ENCODE peak calls at places on chromosomes 12 and 14, in seven cellular contexts. U is AML-193, M is hippocampal formation, K is BE2C, Y is WTC11, D is anterior cingulate cortex, C is A549. B is an unnamed sample.

GRCh38 chr14:22185191-22185590 is 403.8 kb downstream of the DAD1 start:
- DNase-seq in M (no peak), K (no peak), D (no peak), U (no peak), Y (no peak), C (no peak), B (no peak)

GRCh38 chr14:68598621-68599447 is 194.0 kb downstream of the ZFP36L1 start:
- DNase-seq in D (peak; percentile 48), Y (no peak), M (peak; percentile 14), U (peak; percentile 68), K (no peak), C (peak; percentile 95), B (peak; percentile 52)

GRCh38 chr12:123667771-123668170 is 3.1 kb upstream of the TCTN2 start:
- DNase-seq in D (no peak), U (no peak), K (no peak), C (no peak), M (no peak), Y (no peak), B (no peak)

GRCh38 chr14:99728231-99728920 is 44.3 kb downstream of the CYP46A1 start:
- DNase-seq in M (no peak), K (no peak), D (no peak), U (no peak), Y (peak; percentile 8), C (no peak), B (no peak)

GRCh38 chr12:129558036-129558435 is 345.8 kb downstream of the TMEM132D start:
- DNase-seq in C (no peak), Y (no peak), D (no peak), K (no peak), M (no peak), U (no peak), B (no peak)

GRCh38 chr14:35883677-35884293 is 57.6 kb downstream of the BRMS1L start:
- DNase-seq in U (peak; percentile 45), Y (no peak), M (peak; percentile 18), C (peak; percentile 43), D (peak; percentile 16), K (peak; percentile 25), B (no peak)

GRCh38 chr14:101809671-101810514 is 48.4 kb downstream of the PPP2R5C start:
- DNase-seq in M (peak; percentile 73), Y (peak; percentile 76), U (peak; percentile 96), C (peak; percentile 96), K (peak; percentile 88), D (peak; percentile 89), B (peak; percentile 88)

GRCh38 chr14:22865424-22866215 is 5.9 kb upstream of the LRP10 start:
- DNase-seq in U (no peak), K (no peak), M (no peak), D (no peak), C (no peak), Y (peak; percentile 84), B (no peak)

GRCh38 chr12:47750229-47750798 is 8.4 kb downstream of the RAPGEF3 start:
- DNase-seq in Y (no peak), D (no peak), U (peak; percentile 19), C (no peak), K (no peak), M (no peak), B (no peak)

GRCh38 chr12:12087693-12088034 is 16.9 kb downstream of the BCL2L14 start:
- DNase-seq in K (no peak), M (no peak), Y (no peak), D (no peak), C (no peak), U (no peak), B (no peak)

GRCh38 chr14:24260026-24260779 is 2.8 kb downstream of the TGM1 start:
- DNase-seq in Y (no peak), U (no peak), D (no peak), M (no peak), K (no peak), C (no peak), B (no peak)

GRCh38 chr12:123363743-123364531 is 710 bp downstream of the SBNO1 start:
- DNase-seq in D (peak; percentile 5), U (no peak), M (no peak), K (peak; percentile 21), C (peak; percentile 52), Y (peak; percentile 22), B (no peak)

GRCh38 chr12:93137656-93138612 is 208.8 kb upstream of the EEA1 start:
- DNase-seq in Y (no peak), C (peak; percentile 60), U (no peak), D (no peak), K (peak; percentile 29), M (no peak), B (no peak)

GRCh38 chr12:51246254-51246853 is 7.7 kb downstream of the DAZAP2 start:
- DNase-seq in C (no peak), K (peak; percentile 26), M (no peak), U (peak; percentile 91), Y (no peak), D (no peak), B (no peak)

GRCh38 chr14:32576088-32576795 is 247.1 kb downstream of the AKAP6 start:
- DNase-seq in C (peak; percentile 55), D (peak; percentile 60), Y (no peak), K (peak; percentile 34), M (peak; percentile 33), U (peak; percentile 37), B (no peak)

GRCh38 chr12:121711925-121712461 is 559 bp upstream of the TMEM120B start:
- DNase-seq in D (no peak), Y (peak; percentile 28), K (peak; percentile 25), M (no peak), C (peak; percentile 53), U (no peak), B (no peak)

GRCh38 chr12:30753233-30753632 is 1.5 kb downstream of the CAPRIN2 start:
- DNase-seq in K (peak; percentile 53), C (peak; percentile 60), D (no peak), Y (peak; percentile 42), U (peak; percentile 13), M (no peak), B (no peak)

GRCh38 chr12:49055978-49056754 is 4.4 kb downstream of the KMT2D start:
- DNase-seq in C (peak; percentile 83), M (peak; percentile 42), K (peak; percentile 62), U (peak; percentile 98), Y (peak; percentile 41), D (peak; percentile 60), B (no peak)

GRCh38 chr12:16726879-16727278 is 120.9 kb upstream of the LMO3 start:
- DNase-seq in M (no peak), K (no peak), C (no peak), U (no peak), Y (no peak), D (no peak), B (no peak)

GRCh38 chr12:112916270-112916669 is 9.5 kb downstream of the OAS1 start:
- DNase-seq in K (no peak), C (no peak), D (no peak), M (no peak), Y (no peak), U (no peak), B (no peak)

GRCh38 chr12:64392221-64392620 is 1.7 kb upstream of the C12orf56 start:
- DNase-seq in K (peak; percentile 14), U (peak; percentile 31), M (no peak), D (no peak), C (peak; percentile 74), Y (no peak), B (no peak)

GRCh38 chr12:100555722-100556121 is 17.8 kb upstream of the GAS2L3 start:
- DNase-seq in K (no peak), M (no peak), D (no peak), Y (no peak), U (no peak), C (no peak), B (no peak)

GRCh38 chr12:104938371-104938770 is 19.7 kb downstream of the SLC41A2 start:
- DNase-seq in M (no peak), Y (no peak), D (no peak), U (no peak), K (no peak), C (no peak), B (no peak)

GRCh38 chr12:56206373-56207166 is 15.2 kb downstream of the RNF41 start:
- DNase-seq in Y (peak; percentile 83), D (peak; percentile 3), C (peak; percentile 74), K (peak; percentile 79), U (peak; percentile 49), M (peak; percentile 10), B (no peak)

GRCh38 chr14:86013663-86014062 is 483.7 kb downstream of the FLRT2 start:
- DNase-seq in K (no peak), U (no peak), M (no peak), Y (no peak), C (no peak), D (no peak), B (no peak)

GRCh38 chr14:92447416-92448197 is 66.0 kb upstream of the RIN3 start:
- DNase-seq in D (no peak), M (no peak), Y (no peak), U (no peak), K (no peak), C (no peak), B (no peak)

GRCh38 chr14:47675489-47676300 is at the start of gene MDGA2:
- DNase-seq in D (peak; percentile 81), C (peak; percentile 27), K (peak; percentile 42), U (no peak), M (no peak), Y (peak; percentile 59), B (peak; percentile 45)

B was measured in amygdala.